ENCODE peak calls at places on chromosome 7, in ten cellular contexts. Y is AG04450, B is hypothalamus, F is HCT116, N is iris pigment epithelial cell, L is GM06990, K is HAP-1, G is fibroblast of mammary gland, J is endodermal cell, X is cardiac fibroblast. E is an unnamed sample.

GRCh38 chr7:55048221-55048859 is 29.5 kb downstream of the EGFR start:
- DNase-seq in B (no peak), K (no peak), X (no peak), Y (no peak), F (no peak), G (peak), L (no peak), N (no peak), J (no peak), E (no peak)

GRCh38 chr7:93148135-93148534 is at the start of gene SAMD9L:
- DNase-seq in X (peak), N (peak), F (no peak), B (no peak), L (no peak), Y (no peak), G (peak), K (no peak), J (no peak), E (peak)

GRCh38 chr7:135745702-135746312 is 2.8 kb downstream of the FAM180A start:
- DNase-seq in B (no peak), F (peak), J (no peak), X (peak), K (no peak), Y (peak), N (peak), G (peak), L (no peak), E (peak)

GRCh38 chr7:128053023-128053422 is 21.8 kb upstream of the LRRC4 start:
- DNase-seq in X (peak), Y (no peak), J (no peak), L (no peak), F (no peak), G (peak), B (no peak), N (peak), K (no peak), E (no peak)

GRCh38 chr7:141562543-141562942 is 11.3 kb downstream of the AGK start:
- DNase-seq in X (no peak), L (no peak), F (no peak), J (no peak), N (no peak), Y (no peak), K (no peak), G (no peak), B (no peak), E (no peak)

GRCh38 chr7:5397657-5398237 is 25.9 kb downstream of the TNRC18 start:
- DNase-seq in B (no peak), N (no peak), L (no peak), G (no peak), F (no peak), J (no peak), K (no peak), Y (no peak), X (no peak), E (no peak)

GRCh38 chr7:71661671-71662224 is 529.8 kb downstream of the GALNT17 start:
- DNase-seq in J (no peak), N (no peak), G (no peak), F (no peak), L (no peak), K (no peak), X (no peak), B (no peak), Y (no peak), E (no peak)

GRCh38 chr7:100072462-100072861 is 9.1 kb downstream of the ZNF3 start:
- DNase-seq in N (no peak), L (no peak), F (no peak), J (no peak), G (no peak), K (no peak), X (no peak), Y (no peak), B (no peak), E (no peak)

GRCh38 chr7:2523941-2524807 is 4.6 kb downstream of the LFNG start:
- DNase-seq in B (peak), G (peak), N (peak), X (peak), Y (no peak), F (peak), J (peak), K (peak), L (no peak), E (peak)

GRCh38 chr7:143295870-143296269 is 7.7 kb downstream of the CASP2 start:
- DNase-seq in J (no peak), F (no peak), N (peak), L (no peak), G (peak), B (no peak), K (no peak), Y (no peak), X (no peak), E (peak)

GRCh38 chr7:48084727-48085432 is 4.2 kb upstream of the UPP1 start:
- DNase-seq in J (peak), L (peak), F (peak), N (peak), B (no peak), Y (peak), X (peak), K (no peak), G (peak), E (peak)

GRCh38 chr7:155962191-155962967 is 150.1 kb upstream of the SHH start:
- DNase-seq in K (no peak), B (no peak), F (peak), X (peak), J (peak), L (no peak), G (peak), Y (peak), N (peak), E (peak)

GRCh38 chr7:30625283-30625682 is 30.6 kb downstream of the GARS1 start:
- DNase-seq in X (no peak), J (no peak), N (no peak), G (no peak), L (no peak), Y (no peak), B (no peak), F (no peak), K (no peak), E (no peak)

GRCh38 chr7:33495207-33495606 is 365.8 kb downstream of the BBS9 start:
- DNase-seq in B (no peak), L (no peak), X (peak), J (no peak), K (no peak), Y (no peak), G (peak), F (no peak), N (peak), E (peak)

GRCh38 chr7:80869385-80869784 is 49.5 kb downstream of the SEMA3C start:
- DNase-seq in G (no peak), X (no peak), Y (no peak), B (no peak), N (no peak), K (no peak), J (no peak), L (no peak), F (no peak), E (no peak)

GRCh38 chr7:158987691-158988090 is 131.3 kb downstream of the DYNC2I1 start:
- DNase-seq in F (no peak), K (no peak), X (no peak), J (no peak), N (no peak), B (no peak), L (no peak), Y (no peak), G (no peak), E (no peak)

GRCh38 chr7:93245525-93246432 is 13.6 kb downstream of the VPS50 start:
- DNase-seq in Y (peak), J (no peak), L (peak), K (no peak), B (no peak), N (peak), G (peak), X (peak), F (no peak), E (peak)

E was measured in astrocyte of the spinal cord.